ENCODE peak calls at places on chromosomes 16 and 17, in seven cellular contexts. Y is sciatic nerve; E is activated CD4-positive, CD25-positive, alpha-beta regulatory T cell; H is H54; O is stimulated activated CD8-positive, alpha-beta memory T cell treated with anti-CD3 and anti-CD28 coated beads, Interleukin-2, amount 100 ng/mL, for 1 hour; M is mucosa of gallbladder; K is stimulated activated CD4-positive, alpha-beta T cell treated with anti-CD3 and anti-CD28 coated beads, Interleukin-1b, Interleukin-23, amount 100 ng/mL, for 24 hours. W is an unnamed sample.

GRCh38 chr16:89256651-89257254 is 39.2 kb downstream of the ZNF778 start:
- DNase-seq in Y (no peak), E (peak), H (no peak), O (peak), M (peak), K (peak), W (peak)

GRCh38 chr16:78659216-78659615 is 559.8 kb downstream of the WWOX start:
- DNase-seq in Y (no peak), E (no peak), H (no peak), O (no peak), M (no peak), K (no peak), W (no peak)

GRCh38 chr17:78113804-78114785 is 14.5 kb downstream of the TMC6 start:
- DNase-seq in Y (peak), E (no peak), H (no peak), O (no peak), M (no peak), K (no peak), W (no peak)

GRCh38 chr16:50547340-50547865 is 793 bp upstream of the NKD1 start:
- DNase-seq in Y (peak), E (peak), H (no peak), O (peak), M (peak), K (peak), W (peak)

GRCh38 chr17:46150216-46150963 is 42.8 kb downstream of the KANSL1 start:
- DNase-seq in Y (no peak), E (no peak), H (no peak), O (no peak), M (no peak), K (no peak), W (no peak)

GRCh38 chr17:11535231-11535630 is 63.0 kb upstream of the DNAH9 start:
- DNase-seq in Y (no peak), E (no peak), H (no peak), O (no peak), M (no peak), K (no peak), W (no peak)

GRCh38 chr17:80866050-80866793 is 125.4 kb upstream of the CHMP6 start:
- DNase-seq in Y (peak), E (peak), H (peak), O (peak), M (peak), K (peak), W (peak)

GRCh38 chr16:82767808-82768207 is 141.0 kb downstream of the CDH13 start:
- DNase-seq in Y (no peak), E (no peak), H (no peak), O (no peak), M (no peak), K (no peak), W (no peak)

GRCh38 chr17:31678431-31678830 is 180.6 kb downstream of the COPRS start:
- DNase-seq in Y (no peak), E (no peak), H (no peak), O (no peak), M (no peak), K (no peak), W (no peak)

GRCh38 chr16:71499775-71500364 is 10.7 kb upstream of the ZNF19 start:
- DNase-seq in Y (no peak), E (no peak), H (no peak), O (no peak), M (peak), K (no peak), W (peak)

GRCh38 chr16:2987854-2988253 is 7.6 kb upstream of the PKMYT1 start:
- DNase-seq in Y (no peak), E (no peak), H (peak), O (no peak), M (no peak), K (no peak), W (no peak)

GRCh38 chr16:23302045-23302956 is at the start of gene SCNN1B:
- DNase-seq in Y (no peak), E (no peak), H (no peak), O (no peak), M (no peak), K (peak), W (no peak)

W was measured in memory B cell.